ENCODE peak calls at places on chromosomes 13 and 19, in four cellular contexts. A, C, Q and S are unnamed samples.

GRCh38 chr19:51150627-51151026 is 8.5 kb downstream of the SIGLEC7 start:
- DNase-seq in A (no peak), C (no peak), Q (peak), S (no peak)

GRCh38 chr19:33558846-33559245 is 37.3 kb upstream of the PEPD start:
- DNase-seq in A (no peak), C (no peak), Q (peak), S (no peak)

GRCh38 chr19:4171676-4172075 is 10.7 kb downstream of the SIRT6 start:
- DNase-seq in A (no peak), C (no peak), Q (no peak), S (no peak)

GRCh38 chr19:16608290-16608704 is 19.7 kb downstream of the MED26 start:
- DNase-seq in A (no peak), C (no peak), Q (peak), S (no peak)

GRCh38 chr19:495440-496332 is 600 bp upstream of the MADCAM1 start:
- DNase-seq in A (peak), C (no peak), Q (peak), S (no peak)

GRCh38 chr13:98143157-98143553 is 261 bp downstream of the FARP1 start:
- DNase-seq in A (no peak), C (no peak), Q (no peak), S (no peak)

GRCh38 chr13:20713751-20714150 is 10.3 kb downstream of the IL17D start:
- DNase-seq in A (no peak), C (no peak), Q (peak), S (peak)

GRCh38 chr19:35027851-35028599 is 2.2 kb upstream of the SCN1B start:
- DNase-seq in A (no peak), C (no peak), Q (no peak), S (no peak)

GRCh38 chr19:29121684-29122083 is 91.3 kb downstream of the UQCRFS1 start:
- DNase-seq in A (no peak), C (no peak), Q (no peak), S (no peak)

GRCh38 chr13:49690133-49690989 is 925 bp downstream of the EBPL start:
- DNase-seq in A (no peak), C (no peak), Q (peak), S (no peak)

GRCh38 chr19:44530777-44531176 is 1.3 kb upstream of the CEACAM20 start:
- DNase-seq in A (no peak), C (no peak), Q (peak), S (no peak)

GRCh38 chr19:48543121-48543710 is 8.8 kb upstream of the SULT2B1 start:
- DNase-seq in A (peak), C (peak), Q (peak), S (no peak)

GRCh38 chr13:37202264-37202663 is 96.8 kb upstream of the CSNK1A1L start:
- DNase-seq in A (no peak), C (no peak), Q (no peak), S (no peak)

GRCh38 chr13:76861859-76862258 is 24.3 kb downstream of the KCTD12 start:
- DNase-seq in A (no peak), C (no peak), Q (no peak), S (no peak)

GRCh38 chr13:76864259-76864658 is 21.9 kb downstream of the KCTD12 start:
- DNase-seq in A (no peak), C (no peak), Q (no peak), S (no peak)

GRCh38 chr13:76865996-76866503 is 20.2 kb downstream of the KCTD12 start:
- DNase-seq in A (no peak), C (no peak), Q (no peak), S (no peak)

GRCh38 chr13:76863022-76863421 is 23.2 kb downstream of the KCTD12 start:
- DNase-seq in A (no peak), C (no peak), Q (no peak), S (no peak)

GRCh38 chr13:76865109-76865508 is 21.1 kb downstream of the KCTD12 start:
- DNase-seq in A (no peak), C (no peak), Q (no peak), S (no peak)
- H3K4me3 ChIP-seq in A (no peak), C (no peak), Q (no peak), S (no peak)

DNA sequence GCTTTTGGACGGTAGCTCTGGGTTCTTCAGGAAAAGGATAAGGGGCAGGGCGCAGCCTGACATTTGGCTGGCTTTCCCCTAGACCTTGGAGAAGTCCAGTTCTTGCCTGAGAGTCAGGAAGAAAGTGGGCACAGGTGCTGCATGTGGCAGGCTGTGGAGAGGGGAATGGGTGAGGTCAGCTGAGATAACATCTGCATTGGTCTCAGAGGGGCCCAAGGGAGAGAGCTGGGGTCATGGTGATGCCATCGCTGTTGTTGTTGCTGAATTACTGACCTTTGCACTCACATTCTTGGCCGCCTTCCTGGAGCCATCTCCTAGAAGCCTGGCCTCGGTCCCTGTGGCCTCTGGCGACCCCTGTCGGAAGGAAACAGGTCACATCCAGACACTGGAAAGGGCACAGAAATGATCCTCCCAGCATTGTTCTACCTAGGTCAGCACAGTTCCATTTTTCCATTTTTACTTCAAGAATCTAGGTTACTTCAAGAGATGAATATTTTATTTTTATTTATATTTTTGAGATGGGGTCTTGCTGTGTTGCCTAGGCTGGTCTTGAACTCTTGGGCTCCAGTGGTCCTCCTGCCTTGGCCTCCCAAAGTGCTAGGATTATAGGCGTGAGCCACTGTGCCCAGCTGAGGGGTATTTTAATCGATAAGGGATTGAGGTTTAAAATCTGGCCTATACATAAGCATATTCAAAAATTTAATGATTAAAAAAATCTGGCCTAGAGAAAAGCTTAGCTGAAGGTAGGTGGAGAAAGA is 6.5 kb upstream of the LIPE start:
- DNase-seq in A (peak), C (no peak), Q (peak), S (no peak)
- TF ChIP-seq CTCF in A (peak), C (peak), Q (peak), S (no peak)

GRCh38 chr19:40084948-40085347 is 5.8 kb downstream of the ZNF780A start:
- DNase-seq in A (no peak), C (no peak), Q (no peak), S (no peak)

GRCh38 chr19:40078377-40078776 is 12.4 kb downstream of the ZNF780A start:
- DNase-seq in A (no peak), C (no peak), Q (no peak), S (no peak)

DNA sequence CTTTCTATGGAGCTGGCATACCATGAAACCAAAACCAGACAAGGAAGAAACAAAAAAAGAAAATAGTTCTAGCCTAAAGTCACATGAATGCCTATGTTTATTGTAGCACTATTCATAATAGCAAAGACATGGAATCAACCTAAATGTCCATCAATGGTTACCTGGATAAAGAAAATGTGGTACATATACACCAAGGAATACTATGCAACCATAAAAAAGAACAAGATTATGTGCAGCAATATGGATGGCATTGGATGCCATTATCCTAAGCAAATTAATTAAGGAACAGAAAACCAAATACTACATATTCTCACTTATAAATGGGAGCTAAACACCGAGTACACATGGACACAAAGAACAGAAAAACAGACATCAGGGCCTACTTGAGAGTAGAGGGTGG is 10.5 kb downstream of the ZNF780A start:
- DNase-seq in A (no peak), C (no peak), Q (no peak), S (no peak)
- H3K4me3 ChIP-seq in A (no peak), C (no peak), Q (no peak), S (no peak)

DNA sequence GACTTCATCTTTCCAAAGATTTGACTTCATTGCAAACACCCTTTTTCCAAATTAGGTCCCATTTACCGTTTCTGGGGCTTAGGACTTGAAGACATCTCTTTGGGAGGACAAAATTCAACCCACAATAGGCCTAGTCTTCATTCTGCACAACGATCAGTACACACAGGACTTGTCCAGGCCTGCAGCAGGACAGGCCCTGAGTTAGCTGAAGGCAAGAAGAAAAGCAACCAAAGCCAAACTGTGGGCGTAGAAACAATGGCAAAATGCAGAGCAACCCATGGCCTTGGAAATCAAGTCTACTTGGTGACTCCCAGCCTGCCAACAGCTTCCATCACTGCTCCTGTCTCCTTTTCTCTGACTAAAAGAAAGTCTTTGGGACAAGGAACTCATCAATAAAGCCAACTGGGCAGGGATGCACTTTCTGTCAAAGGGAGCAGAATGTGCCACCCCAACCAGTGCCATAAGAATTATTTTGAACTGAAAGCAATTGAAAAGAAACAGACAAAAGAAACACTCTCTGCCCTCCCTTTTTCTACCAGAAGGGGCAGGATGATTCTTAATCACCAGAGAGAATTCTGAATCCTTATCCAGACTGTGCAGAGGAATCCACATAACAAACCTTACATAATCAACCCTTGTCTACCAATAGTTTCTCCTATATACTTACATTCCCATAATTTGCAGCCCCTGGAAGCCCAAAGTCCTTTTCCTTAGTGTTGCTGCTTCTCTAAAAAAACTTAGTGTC is 520.9 kb upstream of the NBEA start:
- DNase-seq in A (no peak), C (peak), Q (no peak), S (no peak)
- TF ChIP-seq CTCF in A (no peak), C (no peak), Q (peak), S (no peak)

DNA sequence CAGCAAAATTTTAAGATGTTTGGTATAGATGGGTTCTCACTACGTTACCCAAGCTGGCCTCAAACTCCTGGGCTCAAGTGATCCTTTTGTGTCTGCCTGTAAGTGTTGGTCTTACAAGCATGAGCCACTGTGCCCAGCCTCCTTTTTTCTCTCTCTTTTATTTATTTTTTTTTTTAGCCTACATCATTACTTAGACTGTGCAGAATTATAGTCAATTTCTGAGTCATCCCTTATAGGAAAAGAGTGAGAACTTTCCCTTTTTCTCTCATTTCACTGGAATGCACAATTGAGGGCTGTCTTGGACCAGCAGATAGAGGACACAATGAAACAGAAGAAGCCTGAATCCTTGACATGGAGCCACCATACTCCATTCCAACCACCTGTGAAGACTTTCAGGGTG is 13.3 kb downstream of the TSKS start:
- DNase-seq in A (no peak), C (no peak), Q (no peak), S (no peak)
- H3K4me3 ChIP-seq in A (no peak), C (no peak), Q (no peak), S (no peak)

DNA sequence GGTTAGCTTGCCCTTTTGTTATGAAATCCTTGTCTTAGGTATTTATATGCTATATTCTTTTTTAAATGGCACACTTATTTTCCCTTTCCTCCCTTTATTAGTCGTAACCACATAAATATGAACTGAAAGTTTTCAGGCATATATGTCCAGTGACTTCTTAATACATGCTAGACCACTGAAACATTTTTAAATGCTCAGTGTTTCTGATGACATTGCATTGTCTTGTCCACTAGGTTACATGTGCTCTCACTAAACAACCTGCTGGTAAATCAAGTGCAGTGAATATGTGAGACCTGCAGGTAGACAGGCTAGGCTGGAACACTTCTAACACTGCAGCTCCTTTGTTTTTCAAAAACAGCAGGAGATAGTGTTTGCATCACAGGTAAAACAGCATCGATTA is 332.6 kb upstream of the DACH1 start:
- DNase-seq in A (no peak), C (no peak), Q (no peak), S (no peak)
- TF ChIP-seq CTCF in A (no peak), C (no peak), Q (no peak), S (no peak)

GRCh38 chr13:31380728-31381127 is 181.0 kb downstream of the B3GLCT start:
- DNase-seq in A (no peak), C (no peak), Q (no peak), S (no peak)

DNA sequence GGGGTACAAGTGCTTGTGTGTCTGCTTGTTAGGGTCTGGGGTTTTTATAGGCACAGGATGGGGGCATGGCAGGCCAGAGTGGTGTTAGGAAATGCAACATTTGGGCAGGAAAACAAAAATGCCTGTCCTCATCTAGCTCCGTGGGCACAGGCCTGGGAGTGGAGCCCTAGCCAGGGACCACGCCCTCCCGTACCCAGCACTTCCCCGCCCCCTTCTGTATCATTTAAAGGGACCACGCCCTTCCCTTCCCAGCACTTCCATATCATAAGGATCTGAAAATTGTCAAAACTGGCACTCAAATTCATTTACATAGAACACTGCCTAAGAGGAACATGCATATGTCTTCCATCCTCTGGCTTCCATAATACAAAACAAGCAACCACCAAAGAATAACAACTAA is 185.8 kb downstream of the B3GLCT start:
- DNase-seq in A (no peak), C (no peak), Q (no peak), S (no peak)
- H3K4me3 ChIP-seq in A (no peak), C (no peak), Q (no peak), S (no peak)

DNA sequence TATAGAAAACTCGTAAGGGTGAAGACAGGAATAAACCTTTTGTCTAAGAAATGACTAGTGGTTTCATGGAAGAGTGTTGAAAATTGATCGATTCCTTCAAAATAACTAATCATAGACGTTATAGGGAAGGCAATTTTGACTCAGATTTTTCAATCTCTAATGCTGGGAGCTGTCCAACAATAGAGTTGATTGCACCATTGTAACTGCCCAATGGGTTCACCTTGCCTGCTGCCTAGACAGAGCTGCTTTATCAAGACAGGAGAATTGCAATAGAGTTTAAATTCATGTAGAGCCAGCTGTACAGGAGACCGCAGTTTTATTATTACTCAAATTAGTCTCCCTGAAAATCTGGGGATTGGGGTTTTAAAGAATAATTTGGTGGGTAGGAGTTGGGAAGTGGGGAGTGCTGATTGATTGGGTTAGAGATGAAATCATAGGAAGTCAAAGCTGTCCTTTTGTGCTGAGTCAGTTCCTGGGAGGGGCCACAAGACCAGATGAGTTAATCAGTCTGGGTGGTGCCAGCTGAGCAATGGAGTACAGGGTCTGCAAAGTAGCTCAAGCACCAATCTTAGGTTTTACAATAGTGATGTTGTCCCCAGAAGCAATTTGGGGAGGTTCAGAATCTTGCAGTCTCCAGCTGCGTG is 16.8 kb upstream of the ADGRE2 start:
- DNase-seq in A (no peak), C (no peak), Q (no peak), S (no peak)
- TF ChIP-seq CTCF in A (no peak), C (no peak), Q (no peak), S (no peak)